ENCODE peak calls at places on chromosomes 3 and 15, in ten cellular contexts. X is NCI-H1092; D is naive thymus-derived CD8-positive, alpha-beta T cell; A is IMR-90; K is stimulated activated CD8-positive, alpha-beta memory T cell treated with anti-CD3 and anti-CD28 coated beads, Interleukin-4, amount 100 ng/mL, for 48 hours; G is SK-N-DZ; M is EL; Y is NCI-H460; S is lung microvascular endothelial cell; J is A172. I is an unnamed sample.

GRCh38 chr3:78277793-78278192 is 1237.9 kb downstream of the ROBO2 start:
- DNase-seq in D (no peak), G (no peak), A (no peak), Y (no peak), K (no peak), S (no peak), J (no peak), X (no peak), M (no peak), I (no peak)

GRCh38 chr3:159652452-159652851 is 336.2 kb upstream of the IL12A start:
- DNase-seq in D (no peak), Y (no peak), G (no peak), S (no peak), K (no peak), M (no peak), X (no peak), J (no peak), A (no peak), I (no peak)

GRCh38 chr15:80779658-80780415 is 667 bp downstream of the CEMIP start:
- DNase-seq in A (peak; percentile 43), J (no peak), Y (no peak), M (peak; percentile 66), G (peak; percentile 57), X (no peak), S (peak; percentile 27), K (no peak), D (no peak), I (no peak)

GRCh38 chr3:164687211-164687610 is 391.1 kb downstream of the SI start:
- DNase-seq in J (no peak), S (no peak), A (no peak), Y (no peak), D (no peak), M (no peak), G (no peak), X (no peak), K (no peak), I (no peak)

GRCh38 chr3:108387065-108387464 is 90.7 kb downstream of the HHLA2 start:
- DNase-seq in K (no peak), A (no peak), G (no peak), M (no peak), D (no peak), X (no peak), S (no peak), J (no peak), Y (no peak), I (no peak)

GRCh38 chr3:150721285-150722130 is 17.8 kb upstream of the ERICH6 start:
- DNase-seq in A (peak; percentile 70), Y (peak; percentile 42), G (peak; percentile 81), S (peak; percentile 63), J (peak; percentile 59), D (peak; percentile 68), X (peak; percentile 54), M (peak; percentile 57), K (no peak), I (no peak)

GRCh38 chr3:170414202-170414663 is 4.4 kb upstream of the CLDN11 start:
- DNase-seq in S (peak; percentile 81), K (no peak), Y (peak; percentile 56), A (peak; percentile 93), X (peak; percentile 20), J (peak; percentile 89), D (peak; percentile 49), G (peak; percentile 75), M (peak; percentile 85), I (no peak)

GRCh38 chr3:138493804-138494606 is 59.6 kb downstream of the ESYT3 start:
- DNase-seq in J (peak; percentile 78), G (no peak), A (peak; percentile 87), S (peak; percentile 44), K (no peak), M (peak; percentile 79), D (no peak), X (no peak), Y (peak; percentile 85), I (no peak)

GRCh38 chr3:43304126-43304525 is 17.8 kb downstream of the SNRK start:
- DNase-seq in K (no peak), D (no peak), Y (no peak), X (no peak), G (no peak), M (no peak), A (no peak), J (no peak), S (no peak), I (no peak)

GRCh38 chr3:32421991-32422859 is 30.6 kb downstream of the CMTM7 start:
- DNase-seq in J (peak; percentile 96), X (peak; percentile 17), Y (peak; percentile 52), M (peak; percentile 88), S (peak; percentile 96), A (peak; percentile 73), G (no peak), D (no peak), K (peak; percentile 22), I (peak; percentile 95)

GRCh38 chr3:188979669-188980311 is 192.0 kb upstream of the TPRG1 start:
- DNase-seq in Y (no peak), S (no peak), X (peak; percentile 92), K (no peak), A (peak; percentile 25), M (no peak), J (no peak), D (no peak), G (no peak), I (no peak)

GRCh38 chr3:10645800-10646199 is 140.4 kb upstream of the ATP2B2 start:
- DNase-seq in D (no peak), X (no peak), A (no peak), Y (no peak), K (no peak), J (no peak), S (no peak), G (no peak), M (no peak), I (peak; percentile 3)

GRCh38 chr15:57604502-57604901 is 12.8 kb downstream of the MYZAP start:
- DNase-seq in J (no peak), G (no peak), D (no peak), A (no peak), X (no peak), S (no peak), Y (no peak), M (no peak), K (no peak), I (no peak)

GRCh38 chr3:175969456-175969855 is 1110.3 kb downstream of the NAALADL2 start:
- DNase-seq in G (no peak), A (no peak), K (no peak), X (no peak), J (no peak), Y (no peak), M (no peak), D (no peak), S (no peak), I (no peak)

GRCh38 chr3:32817195-32817560 is 619 bp upstream of the TRIM71 start:
- DNase-seq in Y (no peak), G (peak; percentile 69), S (no peak), M (no peak), D (no peak), K (peak; percentile 26), J (no peak), X (no peak), A (no peak), I (no peak)

GRCh38 chr3:23017800-23018199 is 185.3 kb upstream of the UBE2E2 start:
- DNase-seq in D (no peak), M (peak; percentile 81), J (no peak), G (no peak), A (peak; percentile 33), Y (no peak), X (no peak), S (no peak), K (no peak), I (no peak)

GRCh38 chr3:32990116-32990515 is 38.7 kb downstream of the CCR4 start:
- DNase-seq in A (no peak), S (no peak), K (no peak), Y (no peak), G (no peak), J (no peak), X (no peak), M (no peak), D (no peak), I (no peak)

GRCh38 chr15:68412218-68412617 is 19.7 kb downstream of the ITGA11 start:
- DNase-seq in D (no peak), Y (no peak), K (peak; percentile 8), A (no peak), G (no peak), M (no peak), S (no peak), J (no peak), X (no peak), I (peak; percentile 26)

GRCh38 chr3:67377299-67377698 is 277.1 kb downstream of the SUCLG2 start:
- DNase-seq in G (peak; percentile 12), Y (no peak), X (no peak), M (no peak), S (no peak), D (no peak), A (no peak), J (no peak), K (no peak), I (no peak)

GRCh38 chr3:149198611-149199010 is 23.0 kb downstream of the CP start:
- DNase-seq in D (no peak), J (peak; percentile 6), G (no peak), X (no peak), K (no peak), M (peak; percentile 66), A (peak; percentile 63), Y (no peak), S (no peak), I (no peak)

GRCh38 chr3:46699846-46700523 is 1.2 kb upstream of the TMIE start:
- DNase-seq in X (no peak), A (no peak), M (no peak), K (no peak), J (no peak), D (no peak), G (no peak), S (no peak), Y (no peak), I (peak; percentile 84)

GRCh38 chr3:18445421-18446066 is 20.4 kb upstream of the SATB1 start:
- DNase-seq in X (no peak), D (peak; percentile 89), J (no peak), M (no peak), Y (no peak), S (no peak), K (peak; percentile 82), A (no peak), G (peak; percentile 71), I (no peak)

GRCh38 chr15:79102595-79102994 is 12.0 kb upstream of the RASGRF1 start:
- DNase-seq in X (no peak), S (no peak), K (peak; percentile 0), G (no peak), A (no peak), M (no peak), D (no peak), J (no peak), Y (no peak), I (peak; percentile 6)

GRCh38 chr3:125129512-125129962 is 73.7 kb upstream of the HEG1 start:
- DNase-seq in D (no peak), J (peak; percentile 100), M (peak; percentile 99), K (no peak), A (peak; percentile 99), S (peak; percentile 94), X (peak; percentile 9), G (peak; percentile 24), Y (peak; percentile 8), I (no peak)

GRCh38 chr3:190513409-190514162 is at the start of gene IL1RAP:
- DNase-seq in A (peak; percentile 88), J (peak; percentile 77), X (peak; percentile 22), Y (peak; percentile 86), D (peak; percentile 87), G (peak; percentile 72), M (peak; percentile 94), K (peak; percentile 87), S (peak; percentile 92), I (peak; percentile 97)

GRCh38 chr3:46406786-46407611 is at the start of the genes CCR5AS and CCRL2:
- DNase-seq in X (no peak), M (peak; percentile 66), D (peak; percentile 31), Y (no peak), J (peak; percentile 60), K (peak; percentile 54), G (no peak), A (peak; percentile 69), S (peak; percentile 89), I (peak; percentile 58)

GRCh38 chr3:146750196-146750595 is 145.1 kb upstream of the PLSCR5 start:
- DNase-seq in Y (no peak), S (peak; percentile 33), X (no peak), M (peak; percentile 70), J (peak; percentile 40), D (no peak), G (no peak), A (peak; percentile 0), K (no peak), I (no peak)

GRCh38 chr3:191253089-191253799 is 54.2 kb downstream of the OSTN start:
- DNase-seq in D (no peak), Y (no peak), A (no peak), M (no peak), X (no peak), G (no peak), S (no peak), J (no peak), K (no peak), I (no peak)